ENCODE peak calls at places on chromosomes 1 and 21, in four cellular contexts. C is HepG2, A is H1, D is GM12878. T is an unnamed sample.

GRCh38 chr1:226808501-226808900 is 61.9 kb upstream of the PSEN2 start:
- DNase-seq in C (no peak), A (no peak), D (no peak), T (no peak)

GRCh38 chr1:211603191-211603701 is 24.3 kb upstream of the SLC30A1 start:
- DNase-seq in C (peak), A (no peak), D (no peak), T (no peak)

GRCh38 chr21:34952701-34953100 is 96.4 kb downstream of the RUNX1 start:
- DNase-seq in C (no peak), A (no peak), D (no peak), T (no peak)

GRCh38 chr1:230090194-230090711 is 23.2 kb downstream of the GALNT2 start:
- DNase-seq in C (peak), A (no peak), D (no peak), T (no peak)

GRCh38 chr1:18922319-18922726 is 20.0 kb upstream of the ALDH4A1 start:
- DNase-seq in C (peak), A (no peak), D (no peak), T (no peak)

GRCh38 chr1:169105434-169106094 is 926 bp upstream of the ATP1B1 start:
- DNase-seq in C (peak), A (peak), D (no peak), T (peak)

GRCh38 chr1:225484657-225485606 is 57.1 kb upstream of the LBR start:
- DNase-seq in C (no peak), A (peak), D (no peak), T (no peak)

GRCh38 chr1:45787905-45788304 is 15.5 kb upstream of the MAST2 start:
- DNase-seq in C (no peak), A (no peak), D (no peak), T (no peak)

GRCh38 chr1:7257225-7257624 is 472.0 kb downstream of the CAMTA1 start:
- DNase-seq in C (no peak), A (no peak), D (no peak), T (no peak)

GRCh38 chr1:147541672-147542548 is 609 bp downstream of the BCL9 start:
- DNase-seq in C (no peak), A (peak), D (no peak), T (no peak)

GRCh38 chr1:159756397-159756796 is 24.4 kb upstream of the DUSP23 start:
- DNase-seq in C (no peak), A (no peak), D (no peak), T (no peak)

GRCh38 chr1:113941245-113941559 is 12.1 kb downstream of the HIPK1 start:
- DNase-seq in C (no peak), A (no peak), D (no peak), T (no peak)

GRCh38 chr1:116515702-116516101 is 55.1 kb downstream of the CD58 start:
- DNase-seq in C (no peak), A (no peak), D (no peak), T (no peak)

GRCh38 chr1:119136401-119136800 is 4.1 kb downstream of the WARS2 start:
- DNase-seq in C (no peak), A (no peak), D (no peak), T (no peak)

GRCh38 chr1:176779655-176780328 is 316.8 kb downstream of the PAPPA2 start:
- DNase-seq in C (no peak), A (no peak), D (no peak), T (no peak)

GRCh38 chr21:15557925-15558324 is 171.9 kb upstream of the USP25 start:
- DNase-seq in C (peak), A (no peak), D (no peak), T (no peak)

GRCh38 chr1:226628624-226629155 is 80.1 kb downstream of the STUM start:
- DNase-seq in C (no peak), A (no peak), D (no peak), T (no peak)

GRCh38 chr1:233946724-233947123 is 42.2 kb downstream of the SLC35F3 start:
- DNase-seq in C (no peak), A (no peak), D (no peak), T (no peak)

GRCh38 chr1:233945979-233946378 is 41.5 kb downstream of the SLC35F3 start:
- DNase-seq in C (no peak), A (no peak), D (no peak), T (no peak)

GRCh38 chr1:233944596-233944995 is 40.1 kb downstream of the SLC35F3 start:
- DNase-seq in C (no peak), A (no peak), D (no peak), T (no peak)

GRCh38 chr1:233940908-233941307 is 36.4 kb downstream of the SLC35F3 start:
- DNase-seq in C (no peak), A (no peak), D (no peak), T (no peak)

DNA sequence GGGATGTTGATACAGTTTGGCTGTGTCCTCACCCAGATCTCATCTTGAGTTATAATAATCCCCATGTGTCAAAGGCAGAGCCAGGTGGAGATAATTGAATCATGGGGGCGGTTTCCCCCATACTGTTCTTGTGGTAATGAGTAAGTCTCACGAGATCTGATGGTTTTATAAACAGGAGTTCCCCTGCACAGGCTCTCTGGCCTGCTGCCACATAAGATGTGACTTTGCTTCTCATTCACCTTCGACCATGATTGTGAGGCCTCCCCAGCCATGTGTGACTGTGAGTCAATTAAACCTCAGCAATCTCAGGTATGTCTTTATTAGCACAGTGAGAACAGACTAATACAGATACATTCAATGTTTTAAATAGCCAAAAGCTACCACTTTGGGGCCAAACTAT is 41.1 kb downstream of the SLC35F3 start:
- DNase-seq in C (no peak), A (no peak), D (peak), T (no peak)
- TF ChIP-seq HDAC6 in C (no peak), A (no peak), D (no peak), T (no peak)

GRCh38 chr1:11800391-11800755 is 5.4 kb downstream of the MTHFR start:
- DNase-seq in C (no peak), A (no peak), D (no peak), T (no peak)
- TF ChIP-seq HDAC6 in C (no peak), A (no peak), D (no peak), T (no peak)

GRCh38 chr1:154199563-154199879 is 6.6 kb downstream of the CFAP141 start:
- DNase-seq in C (peak), A (no peak), D (no peak), T (no peak)

GRCh38 chr1:154193821-154194220 is 1.9 kb upstream of the TPM3 start:
- DNase-seq in C (peak), A (no peak), D (no peak), T (no peak)

DNA sequence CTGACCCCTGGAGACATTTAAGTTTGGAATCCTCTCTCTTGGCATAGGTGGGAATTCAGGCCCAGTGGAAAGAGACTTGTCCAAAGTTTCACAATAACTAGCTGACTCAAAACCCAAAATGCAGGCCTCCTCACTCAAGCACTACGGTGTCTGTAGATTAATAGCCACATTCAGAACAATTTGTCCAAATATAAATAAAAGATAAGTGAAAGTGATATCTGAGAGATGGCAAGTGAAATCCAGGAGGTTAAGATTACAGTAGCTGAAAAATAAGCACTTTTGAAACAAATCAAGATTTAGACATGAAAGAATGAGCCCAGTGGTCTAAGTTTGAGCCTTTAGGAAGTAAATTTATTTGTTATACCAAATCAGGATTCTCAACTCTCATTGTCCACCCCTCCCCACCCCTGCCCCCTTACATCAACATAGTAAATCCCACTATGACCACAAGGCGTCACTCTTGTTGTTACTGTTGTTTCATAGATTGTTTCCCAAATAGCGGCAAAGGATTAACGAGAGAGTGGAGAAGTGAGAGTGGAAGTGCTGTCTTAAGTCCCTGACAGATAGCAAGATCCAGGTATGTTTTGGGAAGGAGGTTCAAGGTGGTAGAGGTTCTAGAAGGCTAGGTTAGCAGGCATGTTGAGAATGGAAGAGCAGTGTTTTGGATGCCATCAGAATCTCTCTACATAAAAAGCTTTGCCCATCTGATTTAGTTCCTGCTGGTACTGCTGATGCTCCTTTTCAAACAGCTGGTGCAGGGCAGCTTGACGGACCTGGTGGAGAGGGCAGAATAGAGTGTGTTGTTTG is 7.1 kb upstream of the TPM3 start:
- DNase-seq in C (peak), A (peak), D (no peak), T (peak)
- TF ChIP-seq HDAC6 in C (no peak), A (no peak), D (no peak), T (no peak)

GRCh38 chr1:87404306-87404705 is 75.6 kb downstream of the LMO4 start:
- DNase-seq in C (no peak), A (no peak), D (no peak), T (no peak)
- TF ChIP-seq HDAC6 in C (no peak), A (no peak), D (no peak), T (no peak)